ENCODE peak calls at places on chromosomes 5 and 9, in five cellular contexts. One of them, this sample, is unnamed.

GRCh38 chr5:106367281-106367680 is 1303.5 kb downstream of the EFNA5 start:
- DNase-seq in HepG2: no peak
- DNase-seq in K562: no peak
- DNase-seq in A549: no peak
- DNase-seq in GM12878: no peak
- DNase-seq in this sample: no peak

GRCh38 chr9:124130277-124131075 is 118.9 kb downstream of the LHX2 start:
- DNase-seq in HepG2: no peak
- DNase-seq in K562: no peak
- DNase-seq in A549: no peak
- DNase-seq in GM12878: no peak
- DNase-seq in this sample: no peak

GRCh38 chr5:102611312-102611711 is 112.5 kb upstream of the SLCO6A1 start:
- DNase-seq in HepG2: no peak
- DNase-seq in K562: no peak
- DNase-seq in A549: no peak
- DNase-seq in GM12878: no peak
- DNase-seq in this sample: no peak

GRCh38 chr5:147046894-147047293 is 168.3 kb upstream of the PPP2R2B start:
- DNase-seq in HepG2: no peak
- DNase-seq in K562: no peak
- DNase-seq in A549: no peak
- DNase-seq in GM12878: no peak
- DNase-seq in this sample: no peak

GRCh38 chr9:133987455-133987800 is 4.7 kb downstream of the VAV2 start:
- DNase-seq in HepG2: no peak
- DNase-seq in K562: no peak
- DNase-seq in A549: no peak
- DNase-seq in GM12878: no peak
- DNase-seq in this sample: no peak

GRCh38 chr5:171107650-171108049 is 201.4 kb upstream of the TLX3 start:
- DNase-seq in HepG2: no peak
- DNase-seq in K562: no peak
- DNase-seq in A549: no peak
- DNase-seq in GM12878: no peak
- DNase-seq in this sample: no peak

GRCh38 chr9:124680049-124680448 is 91.1 kb downstream of the NR6A1 start:
- DNase-seq in HepG2: no peak
- DNase-seq in K562: no peak
- DNase-seq in A549: no peak
- DNase-seq in GM12878: no peak
- DNase-seq in this sample: no peak

GRCh38 chr9:36486454-36486932 is 86.2 kb upstream of the MELK start:
- DNase-seq in HepG2: no peak
- DNase-seq in K562: peak
- DNase-seq in A549: no peak
- DNase-seq in GM12878: no peak
- DNase-seq in this sample: no peak

GRCh38 chr5:14504332-14504727 is 77.3 kb upstream of the OTULINL start:
- DNase-seq in HepG2: no peak
- DNase-seq in K562: no peak
- DNase-seq in A549: no peak
- DNase-seq in GM12878: no peak
- DNase-seq in this sample: no peak

GRCh38 chr9:75071530-75072122 is 16.3 kb downstream of the NMRK1 start:
- DNase-seq in HepG2: no peak
- DNase-seq in K562: peak
- DNase-seq in A549: no peak
- DNase-seq in GM12878: no peak
- DNase-seq in this sample: no peak

GRCh38 chr5:72301557-72301956 is 18.5 kb downstream of the MRPS27 start:
- DNase-seq in HepG2: no peak
- DNase-seq in K562: no peak
- DNase-seq in A549: no peak
- DNase-seq in GM12878: no peak
- DNase-seq in this sample: no peak

GRCh38 chr5:154819546-154819945 is 30.9 kb downstream of the FAXDC2 start:
- DNase-seq in HepG2: no peak
- DNase-seq in K562: no peak
- DNase-seq in A549: no peak
- DNase-seq in GM12878: no peak
- DNase-seq in this sample: no peak

GRCh38 chr5:148912714-148913398 is 86.4 kb downstream of the ADRB2 start:
- DNase-seq in HepG2: peak
- DNase-seq in K562: no peak
- DNase-seq in A549: peak
- DNase-seq in GM12878: no peak
- DNase-seq in this sample: peak

DNA sequence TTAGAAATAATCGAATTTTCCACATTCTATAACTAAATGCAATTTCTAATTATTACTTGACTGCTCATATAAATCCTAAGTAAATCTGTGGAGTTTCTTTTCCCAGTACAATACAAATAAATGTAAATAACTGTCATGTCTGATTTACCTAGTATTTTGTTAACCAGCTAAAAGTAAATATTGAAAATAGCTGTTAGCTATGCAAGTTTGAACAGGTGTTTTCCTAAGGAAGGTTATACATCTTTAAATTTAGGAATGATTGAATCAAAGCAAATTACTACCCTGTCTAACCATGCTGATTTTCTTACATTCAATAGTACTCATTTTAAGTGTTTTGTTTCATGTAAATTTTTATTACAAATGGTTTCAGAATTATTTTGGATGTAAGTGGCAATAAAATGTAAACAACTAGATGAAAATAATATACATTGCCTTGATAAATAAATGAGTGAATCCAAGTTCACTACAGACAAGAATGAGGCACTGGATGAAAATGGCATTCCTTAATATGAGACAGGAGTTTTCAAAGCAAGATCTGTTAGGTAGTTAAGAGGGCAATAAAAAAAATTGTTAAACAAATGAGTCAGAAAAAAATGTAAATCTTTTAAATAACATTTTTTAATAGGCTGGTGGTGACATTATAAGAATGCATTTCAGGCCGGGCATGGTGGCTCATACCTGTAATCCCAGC is 15.8 kb downstream of the MCIDAS start:
- DNase-seq in HepG2: no peak
- DNase-seq in K562: no peak
- DNase-seq in A549: no peak
- DNase-seq in GM12878: no peak
- DNase-seq in this sample: no peak
- TF ChIP-seq KDM1A in HepG2: no peak
- TF ChIP-seq KDM1A in K562: no peak
- TF ChIP-seq KDM1A in A549: no peak
- TF ChIP-seq KDM1A in GM12878: no peak
- TF ChIP-seq KDM1A in this sample: no peak

GRCh38 chr9:12906646-12907045 is 131.8 kb downstream of the LURAP1L start:
- DNase-seq in HepG2: no peak
- DNase-seq in K562: no peak
- DNase-seq in A549: no peak
- DNase-seq in GM12878: no peak
- DNase-seq in this sample: no peak
- TF ChIP-seq KDM1A in HepG2: no peak
- TF ChIP-seq KDM1A in K562: no peak
- TF ChIP-seq KDM1A in A549: no peak
- TF ChIP-seq KDM1A in GM12878: no peak
- TF ChIP-seq KDM1A in this sample: no peak

DNA sequence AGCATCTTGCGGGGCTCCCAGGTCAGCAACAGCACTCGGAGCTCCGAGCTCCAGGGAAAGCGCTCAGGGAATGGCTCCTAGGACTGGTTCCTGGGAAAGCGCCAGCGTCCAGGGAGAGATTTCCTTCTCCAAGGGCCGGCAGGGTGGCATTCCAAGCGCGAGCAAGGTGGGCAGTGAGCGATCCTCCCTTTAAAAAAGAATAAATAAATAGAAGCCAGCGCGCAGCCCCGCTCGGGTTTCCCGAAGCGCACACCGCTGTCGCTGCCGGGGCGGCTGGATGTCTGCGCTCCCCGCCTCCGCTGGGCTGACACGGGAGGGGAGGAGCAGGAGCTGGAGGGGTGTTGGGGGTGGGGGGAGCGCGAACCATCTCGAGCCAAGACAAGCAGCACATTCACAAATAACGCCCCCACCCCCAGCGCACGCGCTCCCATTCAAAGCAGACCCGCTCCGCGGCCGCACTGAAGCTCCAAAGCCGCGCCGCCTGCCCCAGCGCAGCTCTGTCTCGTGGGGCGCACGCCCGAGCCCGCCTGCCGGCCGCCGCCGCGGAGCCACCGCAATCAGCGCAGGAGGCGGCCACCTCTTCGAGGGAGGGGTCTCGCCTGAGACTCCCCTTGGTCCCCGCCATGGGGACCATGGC is 327.5 kb downstream of the SH3GL2 start:
- DNase-seq in HepG2: no peak
- DNase-seq in K562: no peak
- DNase-seq in A549: no peak
- DNase-seq in GM12878: no peak
- DNase-seq in this sample: no peak
- TF ChIP-seq KDM1A in HepG2: no peak
- TF ChIP-seq KDM1A in K562: no peak
- TF ChIP-seq KDM1A in A549: no peak
- TF ChIP-seq KDM1A in GM12878: no peak
- TF ChIP-seq KDM1A in this sample: no peak

DNA sequence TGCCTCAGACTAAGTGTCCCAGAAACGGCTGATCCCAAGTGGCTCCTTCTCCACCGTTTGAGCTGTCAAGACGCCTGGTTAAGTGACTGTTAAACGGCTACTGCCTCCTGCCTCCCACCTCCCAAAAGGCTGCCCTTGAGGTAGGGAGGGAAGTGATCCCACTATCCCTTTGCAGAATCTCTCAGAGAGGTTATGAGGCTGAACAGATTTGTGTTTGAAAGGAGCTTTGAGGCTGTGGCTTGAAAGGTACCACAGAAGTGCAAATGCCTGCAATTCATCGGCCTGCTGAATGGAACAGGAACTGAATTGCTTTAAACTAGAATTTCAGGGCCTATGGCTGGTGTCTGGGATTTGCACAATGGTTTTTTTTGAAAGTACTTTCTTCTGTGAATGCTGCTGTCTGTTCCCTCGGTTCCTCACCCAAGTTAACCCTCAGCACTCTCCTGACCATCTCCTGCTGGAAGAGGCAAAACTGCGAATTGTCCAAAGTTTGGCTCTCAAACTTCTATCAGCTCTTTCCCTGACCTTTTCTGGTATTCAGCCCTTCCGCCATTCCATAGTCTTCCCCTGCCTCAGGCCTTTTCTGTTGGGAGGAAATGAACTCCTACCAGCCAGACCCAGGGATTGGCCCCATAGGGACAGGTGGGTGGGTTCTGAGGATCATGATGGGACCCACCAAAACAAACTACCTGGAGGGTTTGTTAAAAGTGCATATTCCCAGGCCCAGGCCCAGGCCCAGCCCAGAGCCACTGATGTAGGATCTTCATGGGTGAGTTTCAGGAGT is 453.3 kb downstream of the KDM4C start:
- DNase-seq in HepG2: no peak
- DNase-seq in K562: no peak
- DNase-seq in A549: no peak
- DNase-seq in GM12878: no peak
- DNase-seq in this sample: peak
- TF ChIP-seq KDM1A in HepG2: no peak
- TF ChIP-seq KDM1A in K562: no peak
- TF ChIP-seq KDM1A in A549: no peak
- TF ChIP-seq KDM1A in GM12878: no peak
- TF ChIP-seq KDM1A in this sample: no peak

DNA sequence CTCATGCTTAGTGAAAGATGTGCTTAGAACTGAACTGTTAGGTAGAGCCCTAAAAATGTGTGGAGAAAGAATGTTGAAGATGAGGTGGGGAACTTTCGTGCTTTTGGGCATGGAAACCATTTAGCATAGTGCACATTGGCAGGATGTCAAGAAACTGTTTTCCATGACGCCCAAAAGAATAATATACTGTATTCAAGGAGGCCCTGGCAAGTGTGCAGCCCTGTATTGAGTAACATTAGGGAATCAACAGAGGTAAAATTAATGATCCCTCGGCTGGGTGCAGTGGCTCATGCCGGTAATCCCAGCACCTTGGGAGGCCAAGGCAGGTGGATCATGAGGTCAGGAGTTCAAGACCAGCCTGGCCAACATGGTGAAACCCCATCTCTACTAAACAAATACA is 20.9 kb upstream of the PLIN2 start:
- DNase-seq in HepG2: no peak
- DNase-seq in K562: no peak
- DNase-seq in A549: no peak
- DNase-seq in GM12878: no peak
- DNase-seq in this sample: no peak
- TF ChIP-seq KDM1A in HepG2: no peak
- TF ChIP-seq KDM1A in K562: no peak
- TF ChIP-seq KDM1A in A549: no peak
- TF ChIP-seq KDM1A in GM12878: no peak
- TF ChIP-seq KDM1A in this sample: no peak

GRCh38 chr9:13960011-13960765 is 353.8 kb downstream of the NFIB start:
- DNase-seq in HepG2: no peak
- DNase-seq in K562: no peak
- DNase-seq in A549: no peak
- DNase-seq in GM12878: no peak
- DNase-seq in this sample: no peak
- TF ChIP-seq KDM1A in HepG2: no peak
- TF ChIP-seq KDM1A in K562: no peak
- TF ChIP-seq KDM1A in A549: no peak
- TF ChIP-seq KDM1A in GM12878: no peak
- TF ChIP-seq KDM1A in this sample: no peak

This sample was measured in H1.